ENCODE peak calls at places on chromosomes 6 and 20, in five cellular contexts. L, J, W, O and F are unnamed samples.

GRCh38 chr20:13422637-13423036 is 201.6 kb downstream of the ISM1 start:
- DNase-seq in W (no peak), O (no peak), J (no peak), L (no peak), F (no peak)

GRCh38 chr6:27138837-27139752 is 108.4 kb upstream of the PRSS16 start:
- DNase-seq in J (peak), W (peak), L (no peak), O (no peak), F (peak)

GRCh38 chr6:9360881-9361280 is 925.5 kb upstream of the SLC35B3 start:
- DNase-seq in L (no peak), J (no peak), W (no peak), O (no peak), F (no peak)

GRCh38 chr6:44045672-44046015 is 81.6 kb downstream of the MRPL14 start:
- DNase-seq in L (no peak), O (no peak), J (no peak), W (peak), F (no peak)

GRCh38 chr6:153031335-153031955 is 28.9 kb upstream of the MTRF1L start:
- DNase-seq in J (no peak), W (no peak), O (no peak), L (no peak), F (no peak)

GRCh38 chr6:57173886-57174510 is 1.9 kb downstream of the BAG2 start:
- DNase-seq in W (no peak), O (no peak), J (no peak), L (no peak), F (peak)

GRCh38 chr6:83590413-83590812 is 78.1 kb downstream of the PRSS35 start:
- DNase-seq in L (no peak), O (no peak), W (no peak), J (no peak), F (no peak)

GRCh38 chr6:122833229-122833556 is 44.1 kb downstream of the SMPDL3A start:
- DNase-seq in W (no peak), O (no peak), L (peak), J (no peak), F (peak)

GRCh38 chr20:53865905-53866786 is 204.2 kb downstream of the BCAS1 start:
- DNase-seq in J (peak), O (no peak), L (no peak), W (peak), F (peak)

GRCh38 chr6:168037242-168037641 is 39.8 kb downstream of the KIF25 start:
- DNase-seq in O (no peak), W (no peak), J (no peak), L (no peak), F (no peak)

GRCh38 chr20:52683761-52684160 is 288.4 kb upstream of the TSHZ2 start:
- DNase-seq in O (no peak), W (no peak), L (no peak), J (no peak), F (no peak)

GRCh38 chr6:82374481-82374880 is 10.9 kb downstream of the TPBG start:
- DNase-seq in J (no peak), W (no peak), O (no peak), L (no peak), F (no peak)

GRCh38 chr20:50333856-50334255 is 143.2 kb downstream of the CEBPB start:
- DNase-seq in L (no peak), O (peak), W (no peak), J (no peak), F (no peak)

GRCh38 chr20:12056836-12057235 is 139.1 kb downstream of the BTBD3 start:
- DNase-seq in L (no peak), W (no peak), O (no peak), J (no peak), F (no peak)

GRCh38 chr6:37699138-37699766 is 1.6 kb upstream of the MDGA1 start:
- DNase-seq in J (no peak), W (no peak), O (no peak), L (no peak), F (no peak)

GRCh38 chr6:152566040-152566875 is 70.9 kb downstream of the SYNE1 start:
- DNase-seq in J (no peak), L (no peak), O (no peak), W (no peak), F (no peak)

GRCh38 chr6:42104095-42104806 is 38.2 kb downstream of the C6orf132 start:
- DNase-seq in O (peak), J (peak), W (peak), L (peak), F (peak)

GRCh38 chr20:57062241-57062640 is 204.2 kb downstream of the BMP7 start:
- DNase-seq in O (no peak), L (no peak), W (no peak), J (no peak), F (no peak)

GRCh38 chr6:44004625-44005506 is 122.4 kb downstream of the MRPL14 start:
- DNase-seq in J (peak), O (no peak), W (peak), L (peak), F (no peak)

GRCh38 chr6:107625264-107625663 is 135.3 kb downstream of the SOBP start:
- DNase-seq in L (no peak), O (no peak), W (no peak), J (no peak), F (no peak)

GRCh38 chr6:166627875-166628849 is 1.1 kb upstream of the RPS6KA2 start:
- DNase-seq in L (peak), J (peak), O (peak), W (peak), F (peak)

GRCh38 chr6:3252861-3253596 is 5.7 kb upstream of the PSMG4 start:
- DNase-seq in L (no peak), J (no peak), O (no peak), W (no peak), F (no peak)

GRCh38 chr6:154071236-154071635 is 32.2 kb downstream of the OPRM1 start:
- DNase-seq in J (no peak), L (no peak), O (no peak), W (no peak), F (no peak)

GRCh38 chr6:34056301-34056700 is 89.6 kb downstream of the GRM4 start:
- DNase-seq in L (no peak), W (peak), O (peak), J (no peak), F (peak)

DNA sequence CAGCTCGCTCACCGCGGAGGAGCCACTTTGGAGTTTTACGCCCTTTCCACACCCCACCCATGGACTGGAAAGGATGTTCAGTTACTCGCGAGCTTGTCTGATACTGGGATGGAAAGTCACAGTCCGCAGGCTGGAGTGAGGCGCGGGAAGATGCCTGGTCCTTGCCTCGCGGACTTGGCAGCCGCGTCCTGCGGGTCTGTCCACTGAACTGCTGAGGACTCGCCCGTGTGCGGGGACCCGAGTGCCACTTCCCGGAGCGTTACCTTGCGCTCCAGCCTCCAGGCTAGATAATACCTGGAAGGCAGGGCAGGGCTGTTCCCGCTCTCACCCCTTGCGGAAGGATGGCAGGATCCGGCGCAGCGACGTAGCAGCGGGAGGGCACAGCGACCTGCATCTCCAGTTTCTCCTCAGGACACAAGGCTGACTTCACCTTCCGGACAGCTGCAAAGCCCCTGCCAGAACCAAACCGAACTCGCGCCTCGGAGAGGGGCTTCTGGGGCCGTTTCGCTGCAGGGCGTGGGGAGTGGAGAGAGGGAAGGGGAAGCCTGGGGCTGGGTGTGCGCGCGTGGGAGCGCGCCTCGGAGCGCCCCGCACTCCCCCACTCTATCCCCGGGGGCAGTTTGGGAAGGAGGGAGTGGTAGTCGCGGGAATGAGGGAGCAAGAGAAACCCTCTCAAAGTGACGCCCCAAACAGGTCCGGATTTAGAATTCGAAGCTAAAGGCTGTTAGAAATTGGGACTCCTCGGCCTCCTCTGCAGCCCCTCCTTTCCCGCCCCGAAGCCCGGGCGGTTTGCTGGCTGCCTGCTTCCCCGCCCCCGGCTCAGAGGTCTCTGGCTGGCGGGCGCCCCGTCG is at the start of gene KCNQ5:
- DNase-seq in J (no peak), L (no peak), O (no peak), W (no peak), F (peak)
- H3K27ac ChIP-seq in J (peak), L (peak), O (peak), W (no peak), F (no peak)

GRCh38 chr20:37816726-37817125 is 86.2 kb upstream of the VSTM2L start:
- DNase-seq in J (no peak), W (no peak), O (no peak), L (no peak), F (no peak)
- H3K27ac ChIP-seq in J (no peak), W (no peak), O (no peak), L (no peak), F (no peak)

DNA sequence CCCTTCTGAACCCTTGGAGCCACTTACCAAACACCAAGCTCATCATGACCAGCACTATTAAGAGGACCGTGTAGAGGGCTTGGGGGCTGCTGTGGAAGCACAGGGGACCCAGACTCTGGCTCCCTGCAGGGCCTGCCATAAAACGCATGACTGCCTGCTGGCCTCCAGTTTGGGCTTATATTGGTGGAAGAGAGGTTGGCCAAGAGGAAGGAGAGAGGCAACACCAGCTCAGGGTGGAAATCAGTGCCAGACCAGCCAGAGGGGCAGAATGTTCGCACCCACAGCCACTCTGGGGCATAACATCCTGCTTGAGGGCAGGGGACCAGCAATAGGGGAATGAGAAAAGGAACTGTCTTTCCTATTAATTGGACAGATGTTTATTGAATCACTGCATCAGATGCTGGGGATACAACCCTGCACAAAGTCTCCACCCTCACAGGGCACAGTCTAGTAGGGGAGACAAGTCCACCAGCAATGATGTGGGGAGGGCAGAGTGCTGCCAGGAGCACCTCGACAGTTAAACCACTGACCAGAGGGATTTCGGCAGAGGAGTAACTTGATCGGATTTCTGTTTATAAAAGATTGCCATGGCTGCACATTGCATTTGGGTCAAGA is 534 bp downstream of the LY6G5C start:
- DNase-seq in L (no peak), W (no peak), J (no peak), O (no peak), F (no peak)
- H3K27ac ChIP-seq in L (peak), W (no peak), J (no peak), O (peak), F (no peak)

GRCh38 chr6:169345198-169345597 is 91.6 kb upstream of the THBS2 start:
- DNase-seq in L (no peak), J (no peak), W (no peak), O (no peak), F (no peak)

GRCh38 chr6:169341706-169342105 is 88.1 kb upstream of the THBS2 start:
- DNase-seq in O (no peak), L (no peak), J (no peak), W (no peak), F (no peak)

GRCh38 chr6:169343886-169344525 is 90.4 kb upstream of the THBS2 start:
- DNase-seq in W (no peak), O (no peak), J (no peak), L (no peak), F (no peak)

GRCh38 chr6:169342655-169343054 is 89.0 kb upstream of the THBS2 start:
- DNase-seq in O (no peak), J (no peak), W (no peak), L (no peak), F (no peak)

DNA sequence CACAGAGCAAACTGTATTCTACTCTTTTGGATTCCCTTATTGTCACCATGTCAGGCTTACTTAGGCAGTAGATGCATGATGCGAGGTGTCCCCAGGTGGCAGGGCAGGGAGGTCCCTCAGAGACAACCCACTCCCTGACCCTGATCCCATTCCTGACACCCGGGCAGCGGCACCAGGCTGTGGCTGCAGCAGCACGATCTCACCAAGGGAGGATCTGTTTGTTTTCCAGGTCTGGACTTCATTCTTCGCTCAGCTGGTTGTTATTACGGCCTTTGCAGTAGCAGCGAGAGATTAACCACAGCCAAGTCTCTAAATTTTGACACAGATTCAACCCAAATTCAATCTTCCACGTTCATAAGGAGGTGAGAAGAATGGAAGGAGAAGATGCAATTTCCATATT is 91.0 kb upstream of the THBS2 start:
- DNase-seq in O (no peak), L (no peak), J (no peak), W (no peak), F (no peak)
- H3K27ac ChIP-seq in O (no peak), L (no peak), J (no peak), W (no peak), F (no peak)

GRCh38 chr6:108653864-108654402 is 93.2 kb downstream of the FOXO3 start:
- DNase-seq in J (no peak), L (no peak), W (peak), O (peak), F (no peak)

GRCh38 chr6:108655840-108656650 is 95.3 kb downstream of the FOXO3 start:
- DNase-seq in O (peak), W (peak), J (no peak), L (no peak), F (no peak)

GRCh38 chr6:108658174-108658573 is 97.5 kb downstream of the FOXO3 start:
- DNase-seq in O (no peak), L (no peak), J (no peak), W (no peak), F (no peak)

GRCh38 chr6:108654465-108655106 is 93.9 kb downstream of the FOXO3 start:
- DNase-seq in W (no peak), J (no peak), O (no peak), L (no peak), F (no peak)

DNA sequence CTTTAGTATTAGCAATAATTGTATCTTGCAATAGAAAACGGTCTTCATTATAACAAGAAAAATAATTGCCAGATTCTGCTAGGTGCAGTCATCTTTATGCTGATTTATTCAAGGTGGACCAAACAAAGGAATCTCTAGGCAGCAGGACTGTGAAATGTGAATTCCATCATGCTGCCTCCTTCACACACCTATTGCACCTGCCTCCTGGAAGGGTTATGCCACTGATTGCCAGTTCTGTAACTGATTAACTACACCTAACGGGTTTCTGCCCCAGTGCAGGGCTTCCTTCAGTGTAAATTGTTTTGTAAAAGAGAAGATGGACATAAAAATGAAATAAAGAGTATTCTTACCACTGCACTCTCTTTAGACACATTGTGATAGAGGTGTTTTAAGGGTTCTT is 96.1 kb downstream of the FOXO3 start:
- DNase-seq in J (no peak), O (no peak), L (no peak), W (no peak), F (no peak)
- H3K27ac ChIP-seq in J (no peak), O (peak), L (no peak), W (peak), F (no peak)

DNA sequence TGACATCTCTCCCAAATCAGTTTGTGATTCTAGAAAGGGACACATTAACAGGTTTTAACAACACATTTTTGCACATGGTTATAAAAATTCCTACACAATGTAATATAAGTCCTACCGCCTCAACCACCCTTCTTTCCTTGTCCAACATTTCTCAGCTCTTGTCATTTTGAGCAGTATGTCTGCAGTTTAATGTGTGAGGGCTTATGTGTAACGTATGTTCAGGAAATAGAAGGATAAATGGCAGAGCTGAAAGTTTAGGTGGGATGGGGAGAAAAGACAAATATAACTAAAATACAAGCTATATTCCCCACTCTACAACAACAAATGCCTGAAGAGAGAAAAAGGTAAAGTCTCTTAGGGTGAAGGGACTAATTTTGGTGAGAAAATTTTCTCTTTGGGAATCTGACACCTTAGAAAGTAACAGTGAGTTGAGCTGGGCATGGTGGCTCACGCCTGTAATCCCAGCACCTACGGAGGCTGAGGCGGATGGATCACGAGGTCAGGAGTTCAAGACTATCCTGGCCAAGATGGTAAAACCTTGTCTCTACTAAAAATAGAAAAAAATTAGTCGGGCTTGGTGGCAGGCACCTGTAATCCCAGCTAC is 5.0 kb downstream of the PNRC1 start:
- DNase-seq in J (no peak), W (no peak), L (no peak), O (no peak), F (no peak)
- H3K27ac ChIP-seq in J (no peak), W (no peak), L (no peak), O (no peak), F (no peak)